ENCODE peak calls at places on chromosomes 16 and 17, in eight cellular contexts. E, N, G, W, T, Z, X and V are unnamed samples.

GRCh38 chr17:35900693-35901487 is 20.7 kb upstream of the CCL5 start:
- DNase-seq in E (no peak), N (no peak), G (no peak), W (no peak), T (peak), Z (no peak), X (no peak), V (no peak)

GRCh38 chr16:52496051-52496876 is 50.7 kb downstream of the TOX3 start:
- DNase-seq in E (no peak), N (peak), G (no peak), W (no peak), T (no peak), Z (no peak), X (no peak), V (no peak)

GRCh38 chr16:84065536-84066132 is 23.0 kb upstream of the SLC38A8 start:
- DNase-seq in E (peak), N (peak), G (no peak), W (peak), T (peak), Z (no peak), X (peak), V (peak)

GRCh38 chr17:37744961-37745800 is at the start of gene HNF1B:
- DNase-seq in E (peak), N (no peak), G (no peak), W (peak), T (no peak), Z (no peak), X (no peak), V (no peak)

GRCh38 chr16:901715-902601 is 68.8 kb downstream of the LMF1 start:
- DNase-seq in E (no peak), N (no peak), G (peak), W (no peak), T (no peak), Z (no peak), X (peak), V (no peak)

GRCh38 chr17:16286009-16286946 is 67.0 kb downstream of the CENPV start:
- DNase-seq in E (peak), N (no peak), G (peak), W (peak), T (peak), Z (peak), X (no peak), V (peak)

GRCh38 chr17:73645050-73645871 is 1.0 kb upstream of the SDK2 start:
- DNase-seq in E (peak), N (peak), G (peak), W (peak), T (no peak), Z (no peak), X (no peak), V (peak)

GRCh38 chr16:180921-181667 is 835 bp downstream of the HBQ1 start:
- DNase-seq in E (peak), N (peak), G (peak), W (peak), T (peak), Z (peak), X (peak), V (peak)

GRCh38 chr16:75288596-75289120 is 37.2 kb upstream of the BCAR1 start:
- DNase-seq in E (peak), N (no peak), G (no peak), W (no peak), T (no peak), Z (peak), X (no peak), V (peak)

GRCh38 chr17:36608794-36609497 is 7.6 kb downstream of the MRM1 start:
- DNase-seq in E (no peak), N (peak), G (peak), W (peak), T (no peak), Z (no peak), X (peak), V (no peak)

GRCh38 chr16:28845173-28846079 is 722 bp downstream of the TUFM start:
- DNase-seq in E (peak), N (peak), G (no peak), W (peak), T (peak), Z (no peak), X (no peak), V (peak)

GRCh38 chr17:47705536-47706481 is 11.8 kb downstream of the TBKBP1 start:
- DNase-seq in E (peak), N (no peak), G (no peak), W (no peak), T (no peak), Z (peak), X (no peak), V (peak)

GRCh38 chr16:73396556-73396955 is 348.6 kb upstream of the ZFHX3 start:
- DNase-seq in E (no peak), N (peak), G (no peak), W (no peak), T (no peak), Z (no peak), X (no peak), V (no peak)

GRCh38 chr17:74051348-74051747 is 152.1 kb upstream of the RPL38 start:
- DNase-seq in E (no peak), N (no peak), G (no peak), W (no peak), T (peak), Z (no peak), X (no peak), V (no peak)

GRCh38 chr17:65027305-65027704 is 29.2 kb downstream of the GNA13 start:
- DNase-seq in E (peak), N (peak), G (no peak), W (peak), T (peak), Z (peak), X (no peak), V (peak)

GRCh38 chr17:39775075-39775474 is 37.3 kb downstream of the GRB7 start:
- DNase-seq in E (no peak), N (no peak), G (no peak), W (no peak), T (no peak), Z (no peak), X (no peak), V (no peak)

GRCh38 chr16:54657058-54657708 is 273.5 kb upstream of the IRX5 start:
- DNase-seq in E (no peak), N (no peak), G (no peak), W (peak), T (peak), Z (no peak), X (no peak), V (no peak)

GRCh38 chr16:86772231-86772510 is 193.8 kb downstream of the FOXL1 start:
- DNase-seq in E (no peak), N (no peak), G (no peak), W (no peak), T (peak), Z (no peak), X (no peak), V (no peak)

GRCh38 chr17:6303664-6304063 is 131.3 kb downstream of the AIPL1 start:
- DNase-seq in E (peak), N (no peak), G (no peak), W (peak), T (peak), Z (no peak), X (no peak), V (peak)

GRCh38 chr17:63704259-63704576 is 4.3 kb upstream of the LIMD2 start:
- DNase-seq in E (no peak), N (no peak), G (no peak), W (no peak), T (no peak), Z (no peak), X (no peak), V (no peak)

GRCh38 chr17:34365340-34365739 is 2.3 kb upstream of the CCL1 start:
- DNase-seq in E (no peak), N (no peak), G (no peak), W (no peak), T (no peak), Z (no peak), X (no peak), V (peak)

GRCh38 chr16:25140459-25140858 is 28.9 kb downstream of the LCMT1 start:
- DNase-seq in E (no peak), N (no peak), G (no peak), W (no peak), T (peak), Z (no peak), X (no peak), V (no peak)

GRCh38 chr16:66357523-66357928 is 9.0 kb upstream of the CDH5 start:
- DNase-seq in E (peak), N (peak), G (no peak), W (peak), T (peak), Z (no peak), X (no peak), V (peak)

GRCh38 chr17:77398274-77398673 is 257.5 kb downstream of the SEC14L1 start:
- DNase-seq in E (no peak), N (no peak), G (no peak), W (no peak), T (no peak), Z (no peak), X (no peak), V (no peak)

GRCh38 chr17:17712268-17712924 is 31.1 kb downstream of the RAI1 start:
- DNase-seq in E (peak), N (no peak), G (no peak), W (no peak), T (peak), Z (no peak), X (no peak), V (no peak)

GRCh38 chr17:39217734-39218369 is 7.9 kb downstream of the STAC2 start:
- DNase-seq in E (no peak), N (no peak), G (no peak), W (peak), T (no peak), Z (no peak), X (no peak), V (no peak)

GRCh38 chr16:1363501-1364041 is 11.8 kb downstream of the GNPTG start:
- DNase-seq in E (peak), N (peak), G (peak), W (peak), T (no peak), Z (peak), X (no peak), V (peak)

GRCh38 chr17:48596735-48597491 is 3.3 kb upstream of the HOXB5 start:
- DNase-seq in E (no peak), N (no peak), G (no peak), W (peak), T (no peak), Z (no peak), X (no peak), V (no peak)

GRCh38 chr17:1153795-1154546 is 25.8 kb downstream of the ABR start:
- DNase-seq in E (no peak), N (peak), G (peak), W (no peak), T (peak), Z (no peak), X (peak), V (no peak)

GRCh38 chr16:53091508-53092211 is 36.9 kb downstream of the CHD9 start:
- DNase-seq in E (peak), N (peak), G (peak), W (no peak), T (peak), Z (no peak), X (peak), V (no peak)

GRCh38 chr16:80932725-80933124 is 74.0 kb downstream of the CMC2 start:
- DNase-seq in E (no peak), N (no peak), G (peak), W (peak), T (peak), Z (no peak), X (no peak), V (no peak)

GRCh38 chr17:38724337-38724988 is 5.7 kb upstream of the CISD3 start:
- DNase-seq in E (no peak), N (no peak), G (peak), W (no peak), T (peak), Z (no peak), X (peak), V (no peak)

GRCh38 chr17:39527220-39527813 is 66.0 kb downstream of the CDK12 start:
- DNase-seq in E (no peak), N (peak), G (no peak), W (peak), T (peak), Z (no peak), X (no peak), V (no peak)

GRCh38 chr16:5020551-5020950 is 13.2 kb downstream of the NAGPA start:
- DNase-seq in E (no peak), N (no peak), G (no peak), W (no peak), T (no peak), Z (no peak), X (peak), V (no peak)

GRCh38 chr17:34121311-34121710 is 133.8 kb upstream of the CCL2 start:
- DNase-seq in E (no peak), N (no peak), G (no peak), W (no peak), T (no peak), Z (no peak), X (no peak), V (no peak)

GRCh38 chr16:28607116-28607623 is 2.7 kb downstream of the SULT1A1 start:
- DNase-seq in E (no peak), N (no peak), G (no peak), W (no peak), T (no peak), Z (no peak), X (no peak), V (no peak)

GRCh38 chr16:55471448-55472097 is 7.4 kb upstream of the MMP2 start:
- DNase-seq in E (peak), N (no peak), G (no peak), W (no peak), T (peak), Z (peak), X (no peak), V (no peak)

GRCh38 chr17:4136373-4136772 is 6.5 kb downstream of the ZZEF1 start:
- DNase-seq in E (no peak), N (no peak), G (peak), W (no peak), T (peak), Z (no peak), X (no peak), V (no peak)

GRCh38 chr17:40307001-40307690 is 1.8 kb upstream of the RARA start:
- DNase-seq in E (no peak), N (peak), G (no peak), W (peak), T (peak), Z (no peak), X (no peak), V (peak)